ENCODE peak calls at places on chromosomes 11 and 22, in seven cellular contexts. E, S, D, O, A, B and J are unnamed samples.

GRCh38 chr11:119054418-119054817 is 2.6 kb downstream of the HYOU1 start:
- DNase-seq in S (no peak), B (no peak), O (no peak), A (no peak), E (no peak), D (no peak), J (no peak)

GRCh38 chr11:108472681-108473080 is 5.4 kb upstream of the C11orf65 start:
- DNase-seq in D (no peak), E (no peak), A (no peak), B (no peak), S (no peak), O (no peak), J (no peak)

GRCh38 chr11:78929092-78929905 is 354.6 kb upstream of the NARS2 start:
- DNase-seq in S (peak), D (peak), O (no peak), A (peak), E (no peak), B (peak), J (no peak)

GRCh38 chr11:83249972-83250593 is 36.1 kb downstream of the CCDC90B start:
- DNase-seq in E (peak), S (peak), B (no peak), A (no peak), O (peak), D (no peak), J (peak)

GRCh38 chr11:68051191-68052136 is 12.6 kb downstream of the TCIRG1 start:
- DNase-seq in O (no peak), D (peak), E (no peak), B (peak), S (peak), A (no peak), J (no peak)

GRCh38 chr22:32202539-32203180 is 2.2 kb downstream of the RFPL2 start:
- DNase-seq in S (peak), E (peak), A (peak), D (peak), B (peak), O (peak), J (peak)

GRCh38 chr11:92843455-92843854 is 126.0 kb upstream of the MTNR1B start:
- DNase-seq in S (no peak), O (no peak), B (no peak), A (no peak), E (no peak), D (no peak), J (no peak)

GRCh38 chr11:33982661-33983060 is 68.9 kb upstream of the CAPRIN1 start:
- DNase-seq in A (no peak), B (no peak), E (no peak), S (no peak), D (no peak), O (no peak), J (peak)

GRCh38 chr22:36765131-36765942 is 10.6 kb downstream of the IFT27 start:
- DNase-seq in S (no peak), D (no peak), B (peak), E (no peak), O (no peak), A (no peak), J (no peak)

GRCh38 chr11:118581057-118581456 is 8.8 kb downstream of the ARCN1 start:
- DNase-seq in O (no peak), B (no peak), S (no peak), A (no peak), E (no peak), D (peak), J (no peak)

GRCh38 chr11:57072640-57073039 is 83.9 kb downstream of the OR5AK2 start:
- DNase-seq in S (no peak), D (no peak), E (peak), B (no peak), O (peak), A (no peak), J (peak)

GRCh38 chr22:44212936-44213335 is 32.2 kb downstream of the PARVG start:
- DNase-seq in D (no peak), B (no peak), E (no peak), A (no peak), S (no peak), O (no peak), J (no peak)

GRCh38 chr22:36386900-36387663 is 685 bp downstream of the MYH9 start:
- DNase-seq in S (no peak), D (no peak), A (no peak), O (no peak), B (no peak), E (no peak), J (peak)

GRCh38 chr11:47177846-47178245 is 1.2 kb upstream of the ARFGAP2 start:
- DNase-seq in D (no peak), S (no peak), A (no peak), O (no peak), B (no peak), E (no peak), J (no peak)

GRCh38 chr22:46022881-46023512 is 46.0 kb upstream of the WNT7B start:
- DNase-seq in B (no peak), E (no peak), O (no peak), D (no peak), A (no peak), S (no peak), J (no peak)

GRCh38 chr11:84465040-84465439 is 1162.1 kb downstream of the DLG2 start:
- DNase-seq in O (no peak), A (no peak), D (no peak), E (no peak), B (no peak), S (no peak), J (no peak)

GRCh38 chr22:25081409-25081824 is 118.2 kb upstream of the CRYBB3 start:
- DNase-seq in D (peak), A (no peak), O (peak), S (peak), E (peak), B (no peak), J (peak)

GRCh38 chr11:1081601-1082311 is 7.1 kb downstream of the MUC2 start:
- DNase-seq in O (no peak), S (no peak), E (no peak), B (no peak), D (no peak), A (no peak), J (no peak)

GRCh38 chr11:45569776-45570175 is 95.6 kb downstream of the CHST1 start:
- DNase-seq in B (no peak), O (no peak), S (no peak), A (no peak), E (no peak), D (no peak), J (no peak)

GRCh38 chr22:42793848-42794405 is 63.1 kb downstream of the ARFGAP3 start:
- DNase-seq in S (no peak), A (no peak), E (no peak), B (no peak), D (no peak), O (no peak), J (no peak)

GRCh38 chr11:33735166-33735425 is 1.1 kb downstream of the CD59 start:
- DNase-seq in O (peak), S (no peak), E (no peak), A (no peak), D (no peak), B (no peak), J (peak)

GRCh38 chr11:6618117-6619020 is 853 bp downstream of the TPP1 start:
- DNase-seq in O (peak), A (no peak), S (peak), E (peak), B (no peak), D (no peak), J (peak)

GRCh38 chr11:61627831-61628753 is 47.2 kb upstream of the SYT7 start:
- DNase-seq in O (peak), S (peak), E (peak), B (peak), A (peak), D (peak), J (peak)

GRCh38 chr11:8603696-8604077 is 9.7 kb upstream of the STK33 start:
- DNase-seq in B (no peak), A (no peak), E (no peak), S (no peak), D (no peak), O (no peak), J (no peak)

GRCh38 chr11:63769044-63769718 is 606 bp upstream of the ZFTA start:
- DNase-seq in A (peak), E (no peak), B (no peak), O (peak), S (no peak), D (peak), J (no peak)

GRCh38 chr22:46589871-46590271 is 30.3 kb upstream of the GRAMD4 start:
- DNase-seq in E (no peak), D (no peak), B (peak), O (no peak), S (no peak), A (no peak), J (no peak)

GRCh38 chr11:61778357-61778886 is 14.0 kb downstream of the TMEM258 start:
- DNase-seq in E (no peak), D (no peak), O (no peak), S (no peak), B (no peak), A (no peak), J (no peak)

DNA sequence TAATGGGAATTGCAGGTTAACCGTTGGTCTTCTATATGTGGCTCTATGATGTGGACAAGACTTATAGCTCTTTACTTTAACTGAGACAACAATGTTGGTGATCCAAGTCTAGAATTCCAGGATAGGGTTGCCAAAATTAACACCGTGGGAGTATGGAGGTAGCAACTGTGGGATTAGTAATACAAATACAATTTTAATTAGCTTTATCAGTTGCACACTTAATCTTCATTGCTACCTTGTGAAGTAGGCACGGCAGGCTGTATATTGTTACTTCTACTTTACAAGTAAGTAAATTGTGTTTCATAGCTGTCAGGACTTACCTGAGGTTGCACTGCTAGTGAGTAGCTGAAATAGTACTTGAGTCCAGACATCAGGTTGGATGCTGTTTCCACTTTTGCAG is 21.0 kb downstream of the MTMR3 start:
- DNase-seq in E (no peak), S (no peak), A (no peak), B (no peak), D (no peak), O (no peak), J (peak)
- H3K4ac ChIP-seq in E (no peak), S (no peak), A (no peak), B (no peak), D (no peak), O (no peak), J (no peak)

GRCh38 chr22:47690166-47690565 is 927.7 kb downstream of the TBC1D22A start:
- DNase-seq in B (no peak), A (no peak), O (no peak), E (no peak), S (no peak), D (peak), J (no peak)
- H3K4ac ChIP-seq in B (no peak), A (no peak), O (no peak), E (no peak), S (peak), D (no peak), J (no peak)

DNA sequence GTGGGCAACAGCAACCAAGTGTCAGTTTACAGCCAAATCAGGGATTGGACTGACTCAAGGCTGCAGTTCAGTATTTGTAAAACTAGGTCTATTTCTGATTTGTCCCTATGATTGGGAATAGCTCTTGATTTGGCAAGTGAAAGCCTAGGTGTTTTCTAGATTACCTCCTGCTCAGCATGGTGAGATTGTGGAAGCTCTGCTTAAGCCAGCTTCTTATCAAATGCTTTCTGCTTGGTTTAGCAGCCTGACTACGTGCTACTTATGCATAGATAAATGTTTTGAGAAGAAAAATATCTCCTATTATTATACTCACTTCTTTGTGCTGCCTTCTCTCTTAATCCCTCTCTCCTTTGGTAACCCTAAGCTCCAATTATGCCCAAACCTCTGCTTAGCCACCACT is 86.3 kb upstream of the AMOTL1 start:
- DNase-seq in D (no peak), A (no peak), O (no peak), B (no peak), S (peak), E (no peak), J (no peak)
- H3K4ac ChIP-seq in D (no peak), A (no peak), O (no peak), B (no peak), S (no peak), E (no peak), J (no peak)

GRCh38 chr11:72113170-72113808 is 794 bp upstream of the ANAPC15 start:
- DNase-seq in D (no peak), B (no peak), S (no peak), E (peak), O (no peak), A (no peak), J (peak)
- H3K4ac ChIP-seq in D (no peak), B (no peak), S (peak), E (peak), O (peak), A (no peak), J (peak)

GRCh38 chr22:20674998-20675397 is 98.9 kb upstream of the SERPIND1 start:
- DNase-seq in D (no peak), S (no peak), O (no peak), A (no peak), E (no peak), B (no peak), J (no peak)

GRCh38 chr22:20672732-20673131 is 101.2 kb upstream of the SERPIND1 start:
- DNase-seq in A (no peak), E (no peak), D (no peak), O (no peak), B (no peak), S (no peak), J (no peak)

GRCh38 chr22:20673341-20674195 is 100.3 kb upstream of the SERPIND1 start:
- DNase-seq in E (no peak), B (no peak), D (no peak), S (no peak), A (no peak), O (no peak), J (no peak)

GRCh38 chr22:20672082-20672424 is 101.9 kb upstream of the SERPIND1 start:
- DNase-seq in A (no peak), E (no peak), S (no peak), D (no peak), B (no peak), O (no peak), J (no peak)

GRCh38 chr22:20677684-20678242 is 96.2 kb upstream of the SERPIND1 start:
- DNase-seq in B (no peak), D (no peak), O (no peak), S (no peak), E (no peak), A (no peak), J (no peak)
- H3K4ac ChIP-seq in B (no peak), D (no peak), O (no peak), S (no peak), E (no peak), A (no peak), J (no peak)

DNA sequence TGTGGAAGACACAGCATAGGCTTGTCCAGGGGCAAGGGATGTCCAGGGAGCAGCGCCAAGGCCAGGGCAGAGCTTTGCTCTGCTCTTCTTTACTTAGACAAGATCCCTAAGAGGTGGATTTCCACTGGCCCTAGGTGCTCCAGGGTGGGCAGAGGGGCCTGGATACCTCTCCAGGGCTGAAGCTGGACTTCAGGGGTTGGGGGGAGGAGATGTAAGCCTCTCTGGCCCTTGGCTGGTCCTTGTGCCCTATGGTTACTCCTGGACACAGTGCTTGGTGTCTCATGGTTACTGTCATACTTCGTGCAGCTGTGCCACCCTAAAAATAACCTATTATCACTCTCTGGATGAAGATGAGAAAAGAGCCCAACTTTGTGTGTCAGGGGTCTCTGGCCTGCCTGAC is 12.9 kb upstream of the KCNJ11 start:
- DNase-seq in S (no peak), D (no peak), A (no peak), O (no peak), E (no peak), B (no peak), J (no peak)
- H3K4ac ChIP-seq in S (no peak), D (no peak), A (no peak), O (no peak), E (no peak), B (no peak), J (no peak)